ENCODE peak calls at places on chromosomes 4 and X, in eight cellular contexts. D is stimulated activated CD4-positive, alpha-beta T cell treated with anti-CD3 and anti-CD28 coated beads, Interleukin-1b, Interleukin-23, amount 100 ng/mL, for 4 hours; U is mucosa of descending colon; C is GM13977; G is LNCaP clone FGC; X is nephron progenitor cell; F is body of pancreas; Y is HCT116. A is an unnamed sample.

GRCh38 chr4:13919021-13919441 is 291.5 kb upstream of the BOD1L1 start:
- DNase-seq in D (no peak), U (no peak), C (no peak), G (no peak), X (no peak), F (no peak), Y (no peak), A (no peak)

GRCh38 chrX:43868791-43869190 is 13.5 kb downstream of the MAOB start:
- DNase-seq in D (no peak), U (no peak), C (no peak), G (no peak), X (no peak), F (no peak), Y (no peak), A (no peak)

GRCh38 chrX:93322110-93322509 is 351.3 kb downstream of the NAP1L3 start:
- DNase-seq in D (no peak), U (no peak), C (no peak), G (no peak), X (no peak), F (no peak), Y (no peak), A (no peak)

GRCh38 chrX:153884136-153885076 is 1.6 kb downstream of the L1CAM start:
- DNase-seq in D (no peak), U (peak), C (no peak), G (no peak), X (no peak), F (peak), Y (peak), A (no peak)

GRCh38 chr4:53313510-53313909 is 52.4 kb downstream of the SCFD2 start:
- DNase-seq in D (no peak), U (no peak), C (no peak), G (peak), X (no peak), F (no peak), Y (no peak), A (peak)

GRCh38 chr4:144531841-144532240 is 114.1 kb upstream of the HHIP start:
- DNase-seq in D (no peak), U (no peak), C (no peak), G (no peak), X (no peak), F (peak), Y (no peak), A (no peak)

GRCh38 chr4:74715731-74716435 is 78.4 kb downstream of the BTC start:
- DNase-seq in D (no peak), U (no peak), C (peak), G (no peak), X (no peak), F (no peak), Y (no peak), A (no peak)

GRCh38 chr4:38620527-38620926 is 43.5 kb upstream of the KLF3 start:
- DNase-seq in D (no peak), U (no peak), C (no peak), G (no peak), X (no peak), F (no peak), Y (no peak), A (no peak)

GRCh38 chrX:42673411-42673810 is 104.6 kb downstream of the PPP1R2C start:
- DNase-seq in D (no peak), U (no peak), C (no peak), G (no peak), X (no peak), F (no peak), Y (no peak), A (no peak)

GRCh38 chr4:84451546-84451945 is 47.5 kb downstream of the NKX6-1 start:
- DNase-seq in D (no peak), U (no peak), C (no peak), G (no peak), X (no peak), F (no peak), Y (no peak), A (peak)

GRCh38 chrX:112247714-112248113 is 165.1 kb upstream of the TRPC5 start:
- DNase-seq in D (no peak), U (no peak), C (no peak), G (peak), X (no peak), F (no peak), Y (no peak), A (no peak)

GRCh38 chr4:26893491-26893890 is 32.9 kb downstream of the STIM2 start:
- DNase-seq in D (no peak), U (no peak), C (no peak), G (no peak), X (no peak), F (no peak), Y (no peak), A (no peak)

GRCh38 chr4:109155112-109155511 is 147.3 kb downstream of the COL25A1 start:
- DNase-seq in D (no peak), U (no peak), C (no peak), G (no peak), X (no peak), F (no peak), Y (no peak), A (no peak)

GRCh38 chr4:40722576-40723161 is 27.1 kb upstream of the NSUN7 start:
- DNase-seq in D (no peak), U (peak), C (peak), G (no peak), X (no peak), F (peak), Y (no peak), A (no peak)